ENCODE peak calls at places on chromosome 11, in four cellular contexts. X is psoas muscle, S is upper lobe of right lung, B is neural progenitor cell. Q is an unnamed sample. For H3K27me3 and H3K4me1, the result is how much of the 10 kb centered on the place peaks cover.

GRCh38 chr11:1055990-1056771 is 18.5 kb upstream of the MUC2 start:
- DNase-seq in X (peak), S (peak), B (no peak), Q (peak)

GRCh38 chr11:123409456-123409801 is 20.6 kb upstream of the GRAMD1B start:
- DNase-seq in X (no peak), S (no peak), B (no peak), Q (no peak)

GRCh38 chr11:11250470-11250869 is 102.6 kb downstream of the CSNK2A3 start:
- DNase-seq in X (no peak), S (no peak), B (no peak), Q (no peak)

GRCh38 chr11:12108875-12109453 is 1.4 kb upstream of the MICAL2 start:
- DNase-seq in X (no peak), S (no peak), B (no peak), Q (no peak)

GRCh38 chr11:92762175-92762574 is 207.3 kb upstream of the MTNR1B start:
- DNase-seq in X (no peak), S (no peak), B (no peak), Q (no peak)

GRCh38 chr11:72668645-72669347 is 5.4 kb downstream of the PDE2A start:
- DNase-seq in X (no peak), S (no peak), B (peak), Q (no peak)

GRCh38 chr11:129694538-129694937 is 121.1 kb upstream of the TMEM45B start:
- DNase-seq in X (no peak), S (peak), B (no peak), Q (no peak)

GRCh38 chr11:67355023-67355793 is 1.9 kb upstream of the POLD4 start:
- DNase-seq in X (peak), S (no peak), B (no peak), Q (peak)

GRCh38 chr11:14974723-14975587 is 2.8 kb upstream of the CALCA start:
- DNase-seq in X (no peak), S (peak), B (peak), Q (no peak)

GRCh38 chr11:2433106-2433925 is 11.0 kb downstream of the TRPM5 start:
- DNase-seq in X (peak), S (no peak), B (no peak), Q (no peak)

DNA sequence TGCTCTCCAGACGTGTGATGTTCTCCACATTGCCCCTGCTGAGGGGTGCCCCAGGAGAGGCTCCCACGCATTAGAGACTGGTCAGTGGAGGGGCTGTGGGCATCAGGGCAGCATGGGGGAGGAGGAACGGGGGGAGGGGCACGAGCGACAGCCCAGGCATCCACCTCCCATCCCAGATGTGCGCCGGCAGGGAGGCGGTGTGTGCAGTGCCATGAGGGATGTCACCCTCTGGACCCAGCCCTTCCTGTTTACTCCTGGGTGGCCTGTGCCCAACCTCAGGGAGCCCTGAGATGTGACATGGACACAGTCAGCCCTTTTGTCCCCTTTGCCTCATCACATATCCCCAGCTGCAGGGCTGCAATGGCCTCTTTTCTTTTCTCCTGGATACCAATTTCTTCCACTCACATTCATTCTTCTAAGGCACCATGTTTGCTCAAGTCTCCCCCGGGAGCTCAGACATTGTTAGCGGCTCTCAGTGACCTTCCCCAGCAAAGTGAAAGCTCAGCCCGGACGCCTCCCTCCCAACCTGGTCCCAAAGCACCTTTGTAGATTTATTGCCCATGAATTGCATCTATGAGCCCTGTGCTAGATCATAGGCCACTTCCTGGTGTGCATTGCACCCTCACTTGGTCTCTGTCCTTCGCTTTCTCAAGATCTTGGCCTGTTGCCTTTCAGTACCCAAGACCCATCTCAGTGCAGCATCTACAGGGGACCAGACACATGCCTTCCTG is 150.6 kb downstream of the CEP164 start:
- DNase-seq in X (no peak), S (no peak), B (no peak), Q (no peak)
- H3K27me3 ChIP-seq in X (under half), S (under half), B (under half), Q (under half)

GRCh38 chr11:118882489-118882888 is 1.2 kb upstream of the CXCR5 start:
- DNase-seq in X (peak), S (no peak), B (no peak), Q (no peak)
- H3K4me1 ChIP-seq in X (under half), S (under half), B (under half), Q (under half)

GRCh38 chr11:69837791-69838190 is 18.6 kb upstream of the FGF3 start:
- DNase-seq in X (no peak), S (no peak), B (no peak), Q (peak)
- H3K27me3 ChIP-seq in X (under half), S (under half), B (under half), Q (under half)

GRCh38 chr11:132357811-132358572 is 987.6 kb downstream of the NTM start:
- DNase-seq in X (no peak), S (no peak), B (no peak), Q (no peak)

GRCh38 chr11:132361011-132361550 is 990.7 kb downstream of the NTM start:
- DNase-seq in X (no peak), S (no peak), B (peak), Q (no peak)

GRCh38 chr11:132353255-132353654 is 982.8 kb downstream of the NTM start:
- DNase-seq in X (no peak), S (no peak), B (no peak), Q (no peak)

DNA sequence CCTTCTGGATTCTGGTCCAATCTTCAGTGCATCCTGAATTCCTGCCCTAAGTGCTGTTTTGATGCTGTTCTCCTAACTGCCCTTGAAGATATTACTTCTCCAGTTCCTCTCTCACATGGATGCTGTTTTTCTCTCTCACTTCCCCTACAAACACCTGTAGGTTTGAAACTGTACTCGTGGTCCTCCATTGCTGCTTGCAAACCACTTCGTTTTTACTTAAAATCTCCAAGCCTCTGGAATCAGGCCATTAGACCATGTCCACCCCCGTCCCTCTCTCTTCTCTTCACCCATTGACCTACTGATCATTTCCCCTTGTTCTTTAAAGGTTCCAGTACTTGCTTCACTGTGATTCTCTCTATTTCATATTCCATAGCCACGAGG is 988.1 kb downstream of the NTM start:
- DNase-seq in X (no peak), S (no peak), B (no peak), Q (no peak)
- H3K4me1 ChIP-seq in X (under half), S (under half), B (under half), Q (under half)

GRCh38 chr11:121419839-121420238 is 32.3 kb upstream of the SORL1 start:
- DNase-seq in X (no peak), S (no peak), B (no peak), Q (no peak)
- H3K27me3 ChIP-seq in X (under half), S (under half), B (under half), Q (under half)

DNA sequence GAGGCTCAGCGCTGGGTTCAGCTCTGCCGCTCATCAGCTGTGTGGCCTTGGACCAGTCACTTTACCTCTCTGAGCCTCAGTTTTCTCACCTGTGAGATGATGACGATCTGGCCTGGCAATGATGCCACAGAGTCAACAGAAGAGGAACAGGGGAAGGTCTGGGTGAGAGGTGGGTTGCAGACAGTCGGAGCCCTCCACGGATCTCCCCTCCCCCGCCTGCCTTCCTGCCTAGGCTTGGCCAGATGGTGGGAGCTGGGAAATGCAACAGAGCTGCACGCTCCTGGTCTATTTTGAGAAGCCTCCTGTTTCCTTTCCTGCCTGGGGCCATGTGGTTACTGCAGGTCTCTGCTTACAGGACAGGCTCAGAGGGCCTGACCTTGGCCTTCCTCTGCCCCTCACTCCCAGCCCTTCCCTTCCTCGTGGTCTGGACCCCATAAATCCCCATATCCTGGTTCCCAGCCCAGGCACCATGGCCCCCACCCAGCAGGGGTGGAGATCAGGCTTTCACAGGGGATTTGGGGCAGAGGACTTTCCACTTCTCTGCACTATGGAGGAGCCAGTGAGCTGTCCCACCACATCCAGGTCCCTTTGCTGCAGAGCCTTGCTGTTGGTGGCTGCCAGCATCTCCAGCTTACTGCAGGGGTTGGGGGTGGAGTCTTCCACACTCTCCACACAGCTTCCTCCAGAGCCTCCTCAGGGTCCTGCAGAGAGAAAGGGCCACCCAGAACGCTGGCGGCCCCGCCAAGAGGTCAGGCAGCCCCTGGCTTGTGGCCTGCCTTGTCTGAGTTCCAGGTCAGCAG is 46.9 kb downstream of the C11orf96 start:
- DNase-seq in X (peak), S (no peak), B (no peak), Q (peak)
- H3K4me1 ChIP-seq in X (under half), S (half or more), B (under half), Q (under half)

DNA sequence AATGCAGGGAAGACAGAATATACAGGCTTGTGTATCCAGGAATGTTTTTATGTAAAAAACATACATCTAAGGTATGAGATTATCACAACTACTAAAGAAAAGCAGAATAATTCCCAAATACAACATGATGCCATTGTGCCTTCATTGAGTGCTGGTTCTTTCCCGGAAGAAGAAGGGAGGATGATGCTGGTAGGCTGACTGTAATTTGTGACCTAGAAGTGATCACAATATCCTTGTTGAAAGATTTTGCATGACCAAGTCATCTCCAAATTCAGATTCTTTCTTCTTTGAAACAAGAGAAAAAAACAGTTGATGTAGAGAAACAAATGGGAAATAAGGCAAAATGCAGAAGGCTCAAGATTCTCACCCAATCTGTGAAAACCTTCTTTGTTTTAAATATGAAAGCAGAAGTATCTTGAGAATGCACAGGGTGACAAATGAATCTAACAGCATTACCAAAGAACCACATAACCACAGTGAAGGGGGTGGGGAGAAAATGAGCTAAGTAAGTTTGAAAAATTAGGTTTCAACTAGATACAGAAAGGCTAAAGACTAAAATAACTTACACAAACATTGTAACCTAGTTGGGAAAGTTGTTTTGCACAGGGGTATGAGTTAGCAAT is 20.4 kb downstream of the MRE11 start:
- DNase-seq in X (no peak), S (no peak), B (no peak), Q (no peak)
- H3K27me3 ChIP-seq in X (under half), S (under half), B (under half), Q (under half)

GRCh38 chr11:122319842-122320555 is 204.0 kb upstream of the BLID start:
- DNase-seq in X (no peak), S (no peak), B (peak), Q (no peak)
- H3K4me1 ChIP-seq in X (under half), S (under half), B (under half), Q (under half)

GRCh38 chr11:75244052-75244814 is 3.7 kb downstream of the TPBGL start:
- DNase-seq in X (no peak), S (no peak), B (no peak), Q (no peak)
- H3K27me3 ChIP-seq in X (under half), S (under half), B (half or more), Q (under half)

GRCh38 chr11:122146475-122146874 is 30.5 kb upstream of the BLID start:
- DNase-seq in X (no peak), S (no peak), B (no peak), Q (no peak)

GRCh38 chr11:122144752-122145151 is 28.7 kb upstream of the BLID start:
- DNase-seq in X (no peak), S (no peak), B (no peak), Q (no peak)

GRCh38 chr11:122149232-122149631 is 33.2 kb upstream of the BLID start:
- DNase-seq in X (no peak), S (no peak), B (no peak), Q (no peak)

GRCh38 chr11:122141757-122142156 is 25.7 kb upstream of the BLID start:
- DNase-seq in X (no peak), S (no peak), B (no peak), Q (no peak)

GRCh38 chr11:122145715-122146274 is 29.8 kb upstream of the BLID start:
- DNase-seq in X (no peak), S (no peak), B (no peak), Q (no peak)
- H3K4me1 ChIP-seq in X (under half), S (under half), B (under half), Q (under half)

Q was measured in sigmoid colon.